ENCODE peak calls at places on chromosomes 11 and 22, in four cellular contexts. L is CD4-positive, alpha-beta T cell; T is lung; V is HS-5. Y is an unnamed sample.

GRCh38 chr22:50236731-50237409 is 8.0 kb downstream of the TUBGCP6 start:
- DNase-seq in L (no peak), T (no peak), V (no peak), Y (peak)

GRCh38 chr11:93485983-93486382 is 57.2 kb downstream of the SMCO4 start:
- DNase-seq in L (no peak), T (no peak), V (no peak), Y (no peak)

GRCh38 chr11:79335681-79336080 is 105.1 kb downstream of the TENM4 start:
- DNase-seq in L (no peak), T (no peak), V (no peak), Y (no peak)

GRCh38 chr11:69640260-69640994 is 529 bp upstream of the CCND1 start:
- DNase-seq in L (no peak), T (no peak), V (no peak), Y (peak)

GRCh38 chr11:134244593-134244992 is 8.6 kb downstream of the THYN1 start:
- DNase-seq in L (no peak), T (no peak), V (no peak), Y (no peak)

GRCh38 chr11:2874963-2875362 is 10.6 kb downstream of the CDKN1C start:
- DNase-seq in L (no peak), T (no peak), V (no peak), Y (no peak)

GRCh38 chr22:39243443-39244072 is 1.2 kb downstream of the PDGFB start:
- DNase-seq in L (no peak), T (no peak), V (no peak), Y (no peak)

GRCh38 chr11:44609028-44609782 is 43.7 kb downstream of the CD82 start:
- DNase-seq in L (no peak), T (no peak), V (no peak), Y (no peak)